ENCODE peak calls at places on chromosome 2, in ten cellular contexts. One of them, this sample, is unnamed.

GRCh38 chr2:85470850-85471800 is 52.6 kb downstream of the SH2D6 start:
- DNase-seq in GM13976: no peak
- DNase-seq in left cardiac atrium: no peak
- DNase-seq in NCI-H2081: no peak
- DNase-seq in body of pancreas: peak; percentile 89
- DNase-seq in stimulated activated CD4-positive, alpha-beta T cell treated with anti-CD3 and anti-CD28 coated beads, Interleukin-2, amount 100 ng/mL, for 48 hours: no peak
- DNase-seq in RWPE1: peak; percentile 78
- DNase-seq in mammary epithelial cell: peak; percentile 67
- DNase-seq in tibial nerve: no peak
- DNase-seq in NCI-H345: no peak
- DNase-seq in this sample: no peak

GRCh38 chr2:221567809-221568208 is 4.3 kb downstream of the EPHA4 start:
- DNase-seq in left cardiac atrium: no peak
- DNase-seq in RWPE1: no peak
- DNase-seq in mammary epithelial cell: no peak
- DNase-seq in GM13976: no peak
- DNase-seq in NCI-H2081: no peak
- DNase-seq in body of pancreas: no peak
- DNase-seq in NCI-H345: no peak
- DNase-seq in tibial nerve: no peak
- DNase-seq in stimulated activated CD4-positive, alpha-beta T cell treated with anti-CD3 and anti-CD28 coated beads, Interleukin-2, amount 100 ng/mL, for 48 hours: no peak
- DNase-seq in this sample: no peak

GRCh38 chr2:113203901-113204519 is 30.2 kb downstream of the PSD4 start:
- DNase-seq in mammary epithelial cell: peak; percentile 64
- DNase-seq in body of pancreas: peak; percentile 73
- DNase-seq in tibial nerve: peak; percentile 66
- DNase-seq in stimulated activated CD4-positive, alpha-beta T cell treated with anti-CD3 and anti-CD28 coated beads, Interleukin-2, amount 100 ng/mL, for 48 hours: peak; percentile 61
- DNase-seq in RWPE1: peak; percentile 75
- DNase-seq in NCI-H2081: peak; percentile 85
- DNase-seq in GM13976: peak; percentile 83
- DNase-seq in NCI-H345: peak; percentile 79
- DNase-seq in left cardiac atrium: peak; percentile 69
- DNase-seq in this sample: peak; percentile 75

GRCh38 chr2:96631804-96632435 is 6.2 kb downstream of the KANSL3 start:
- DNase-seq in NCI-H2081: no peak
- DNase-seq in GM13976: no peak
- DNase-seq in RWPE1: no peak
- DNase-seq in stimulated activated CD4-positive, alpha-beta T cell treated with anti-CD3 and anti-CD28 coated beads, Interleukin-2, amount 100 ng/mL, for 48 hours: no peak
- DNase-seq in mammary epithelial cell: no peak
- DNase-seq in NCI-H345: no peak
- DNase-seq in left cardiac atrium: no peak
- DNase-seq in tibial nerve: no peak
- DNase-seq in body of pancreas: no peak
- DNase-seq in this sample: no peak

GRCh38 chr2:140643761-140644187 is 1487.0 kb downstream of the LRP1B start:
- DNase-seq in body of pancreas: peak; percentile 14
- DNase-seq in mammary epithelial cell: peak; percentile 21
- DNase-seq in stimulated activated CD4-positive, alpha-beta T cell treated with anti-CD3 and anti-CD28 coated beads, Interleukin-2, amount 100 ng/mL, for 48 hours: no peak
- DNase-seq in NCI-H2081: no peak
- DNase-seq in tibial nerve: no peak
- DNase-seq in NCI-H345: no peak
- DNase-seq in left cardiac atrium: no peak
- DNase-seq in RWPE1: peak; percentile 25
- DNase-seq in GM13976: no peak
- DNase-seq in this sample: no peak

GRCh38 chr2:10487144-10488104 is 39.3 kb upstream of the ODC1 start:
- DNase-seq in body of pancreas: no peak
- DNase-seq in GM13976: no peak
- DNase-seq in stimulated activated CD4-positive, alpha-beta T cell treated with anti-CD3 and anti-CD28 coated beads, Interleukin-2, amount 100 ng/mL, for 48 hours: no peak
- DNase-seq in NCI-H2081: no peak
- DNase-seq in tibial nerve: no peak
- DNase-seq in mammary epithelial cell: no peak
- DNase-seq in NCI-H345: peak; percentile 23
- DNase-seq in left cardiac atrium: no peak
- DNase-seq in RWPE1: no peak
- DNase-seq in this sample: no peak

GRCh38 chr2:155442755-155443372 is 744.4 kb downstream of the KCNJ3 start:
- DNase-seq in GM13976: no peak
- DNase-seq in mammary epithelial cell: peak; percentile 52
- DNase-seq in body of pancreas: no peak
- DNase-seq in NCI-H345: no peak
- DNase-seq in NCI-H2081: no peak
- DNase-seq in left cardiac atrium: no peak
- DNase-seq in tibial nerve: no peak
- DNase-seq in stimulated activated CD4-positive, alpha-beta T cell treated with anti-CD3 and anti-CD28 coated beads, Interleukin-2, amount 100 ng/mL, for 48 hours: no peak
- DNase-seq in RWPE1: peak; percentile 6
- DNase-seq in this sample: no peak

GRCh38 chr2:200446612-200447011 is 63.3 kb downstream of the KCTD18 start:
- DNase-seq in mammary epithelial cell: no peak
- DNase-seq in RWPE1: no peak
- DNase-seq in NCI-H345: no peak
- DNase-seq in tibial nerve: no peak
- DNase-seq in GM13976: no peak
- DNase-seq in NCI-H2081: no peak
- DNase-seq in stimulated activated CD4-positive, alpha-beta T cell treated with anti-CD3 and anti-CD28 coated beads, Interleukin-2, amount 100 ng/mL, for 48 hours: no peak
- DNase-seq in left cardiac atrium: no peak
- DNase-seq in body of pancreas: no peak
- DNase-seq in this sample: no peak

GRCh38 chr2:109345653-109346165 is 216.7 kb downstream of the SH3RF3 start:
- DNase-seq in RWPE1: no peak
- DNase-seq in body of pancreas: peak; percentile 68
- DNase-seq in tibial nerve: no peak
- DNase-seq in mammary epithelial cell: no peak
- DNase-seq in stimulated activated CD4-positive, alpha-beta T cell treated with anti-CD3 and anti-CD28 coated beads, Interleukin-2, amount 100 ng/mL, for 48 hours: no peak
- DNase-seq in NCI-H345: no peak
- DNase-seq in left cardiac atrium: no peak
- DNase-seq in GM13976: no peak
- DNase-seq in NCI-H2081: no peak
- DNase-seq in this sample: no peak